ENCODE peak calls at places on chromosomes 6 and 20, in four cellular contexts. One of them, this sample, is unnamed.

GRCh38 chr6:7125290-7125689 is 17.5 kb downstream of the RREB1 start:
- DNase-seq in K562: no peak
- DNase-seq in GM12878: no peak
- DNase-seq in HepG2: no peak
- DNase-seq in this sample: no peak

GRCh38 chr20:23257848-23258746 is 92.5 kb upstream of the NXT1 start:
- DNase-seq in K562: no peak
- DNase-seq in GM12878: no peak
- DNase-seq in HepG2: no peak
- DNase-seq in this sample: no peak

GRCh38 chr6:107670792-107671199 is 153.3 kb downstream of the SCML4 start:
- DNase-seq in K562: no peak
- DNase-seq in GM12878: peak; percentile 66
- DNase-seq in HepG2: no peak
- DNase-seq in this sample: no peak

GRCh38 chr6:8006208-8006607 is 58.0 kb downstream of the BLOC1S5 start:
- DNase-seq in K562: peak; percentile 25
- DNase-seq in GM12878: no peak
- DNase-seq in HepG2: peak; percentile 48
- DNase-seq in this sample: no peak

GRCh38 chr6:54335871-54336270 is 27.6 kb downstream of the TINAG start:
- DNase-seq in K562: no peak
- DNase-seq in GM12878: no peak
- DNase-seq in HepG2: peak; percentile 1
- DNase-seq in this sample: no peak

GRCh38 chr6:33427585-33428218 is 7.8 kb downstream of the SYNGAP1 start:
- DNase-seq in K562: peak; percentile 98
- DNase-seq in GM12878: no peak
- DNase-seq in HepG2: no peak
- DNase-seq in this sample: peak; percentile 36

GRCh38 chr20:44019638-44020335 is 105.1 kb downstream of the TOX2 start:
- DNase-seq in K562: no peak
- DNase-seq in GM12878: no peak
- DNase-seq in HepG2: no peak
- DNase-seq in this sample: no peak

GRCh38 chr6:308768-309167 is 16.5 kb downstream of the DUSP22 start:
- DNase-seq in K562: no peak
- DNase-seq in GM12878: no peak
- DNase-seq in HepG2: no peak
- DNase-seq in this sample: no peak

GRCh38 chr6:3592371-3592941 is 135.6 kb upstream of the SLC22A23 start:
- DNase-seq in K562: peak; percentile 7
- DNase-seq in GM12878: no peak
- DNase-seq in HepG2: peak; percentile 52
- DNase-seq in this sample: no peak

GRCh38 chr20:54043044-54043967 is 27.1 kb downstream of the BCAS1 start:
- DNase-seq in K562: peak; percentile 22
- DNase-seq in GM12878: no peak
- DNase-seq in HepG2: no peak
- DNase-seq in this sample: no peak

GRCh38 chr6:3231213-3232016 is 4.0 kb upstream of the TUBB2B start:
- DNase-seq in K562: no peak
- DNase-seq in GM12878: no peak
- DNase-seq in HepG2: peak; percentile 80
- DNase-seq in this sample: peak; percentile 70

DNA sequence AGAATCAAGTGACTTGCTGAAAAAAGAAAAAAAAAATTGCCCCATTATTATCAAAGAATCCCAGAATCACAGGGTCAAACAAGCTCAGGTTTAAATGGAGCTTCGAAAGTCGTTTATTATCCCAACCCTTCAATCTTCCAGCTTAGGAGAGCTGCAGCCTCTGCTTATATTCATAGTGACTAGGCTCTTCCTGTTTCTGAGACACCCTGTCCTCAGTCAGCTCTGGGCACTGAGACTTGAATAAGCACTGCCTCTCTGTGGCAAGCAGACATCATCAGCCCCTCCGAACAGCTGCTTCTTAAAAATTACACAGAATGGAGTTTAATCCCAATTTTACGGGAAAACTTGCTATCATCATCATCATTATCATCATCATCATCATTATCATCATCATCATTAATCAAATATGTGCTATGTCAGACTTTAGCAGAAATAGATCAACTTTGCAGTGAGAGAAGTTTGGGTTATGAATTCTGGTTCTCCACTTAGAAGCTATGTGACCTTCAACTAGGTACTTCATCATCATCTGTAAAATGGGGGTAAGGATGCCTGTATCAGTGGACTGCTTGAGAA is 614.0 kb upstream of the SYNCRIP start:
- DNase-seq in K562: no peak
- DNase-seq in GM12878: no peak
- DNase-seq in HepG2: no peak
- DNase-seq in this sample: no peak
- TF ChIP-seq CREM in K562: no peak
- TF ChIP-seq CREM in GM12878: no peak
- TF ChIP-seq CREM in HepG2: no peak
- TF ChIP-seq CREM in this sample: no peak

DNA sequence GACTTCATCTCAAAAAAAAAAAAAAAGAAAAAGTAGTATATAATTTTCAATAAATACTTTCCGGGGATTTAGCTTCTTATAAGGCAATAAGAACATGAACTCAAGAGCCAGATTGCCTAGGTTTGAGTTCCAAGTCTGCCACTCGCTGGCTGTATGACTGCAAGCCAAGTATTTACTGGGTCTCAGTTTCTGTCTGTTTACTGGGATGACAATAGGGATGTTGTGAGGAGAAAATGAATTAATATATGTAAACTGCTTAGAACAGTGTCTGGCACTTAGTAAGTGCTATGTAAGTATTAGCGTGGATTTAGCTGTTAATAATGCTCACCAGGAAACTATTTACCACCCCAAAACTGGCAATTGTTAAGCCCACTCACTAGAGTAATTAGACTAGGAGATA is 26.9 kb upstream of the DST start:
- DNase-seq in K562: no peak
- DNase-seq in GM12878: no peak
- DNase-seq in HepG2: no peak
- DNase-seq in this sample: no peak
- TF ChIP-seq CREM in K562: no peak
- TF ChIP-seq CREM in GM12878: no peak
- TF ChIP-seq CREM in HepG2: no peak
- TF ChIP-seq CREM in this sample: no peak

GRCh38 chr6:111204881-111205280 is 117.6 kb downstream of the SLC16A10 start:
- DNase-seq in K562: no peak
- DNase-seq in GM12878: no peak
- DNase-seq in HepG2: no peak
- DNase-seq in this sample: no peak

GRCh38 chr6:111205502-111205901 is 118.2 kb downstream of the SLC16A10 start:
- DNase-seq in K562: no peak
- DNase-seq in GM12878: no peak
- DNase-seq in HepG2: no peak
- DNase-seq in this sample: no peak

GRCh38 chr6:111210074-111210729 is 122.9 kb downstream of the SLC16A10 start:
- DNase-seq in K562: peak; percentile 27
- DNase-seq in GM12878: peak; percentile 30
- DNase-seq in HepG2: peak; percentile 60
- DNase-seq in this sample: no peak

GRCh38 chr6:111208928-111209327 is 121.6 kb downstream of the SLC16A10 start:
- DNase-seq in K562: no peak
- DNase-seq in GM12878: no peak
- DNase-seq in HepG2: peak; percentile 25
- DNase-seq in this sample: no peak

GRCh38 chr6:111207141-111207858 is 120.0 kb downstream of the SLC16A10 start:
- DNase-seq in K562: no peak
- DNase-seq in GM12878: no peak
- DNase-seq in HepG2: no peak
- DNase-seq in this sample: no peak
- TF ChIP-seq CREM in K562: no peak
- TF ChIP-seq CREM in GM12878: no peak
- TF ChIP-seq CREM in HepG2: no peak
- TF ChIP-seq CREM in this sample: no peak

GRCh38 chr6:143758551-143758950 is 80.8 kb downstream of the PHACTR2 start:
- DNase-seq in K562: no peak
- DNase-seq in GM12878: no peak
- DNase-seq in HepG2: no peak
- DNase-seq in this sample: no peak
- TF ChIP-seq CREM in K562: no peak
- TF ChIP-seq CREM in GM12878: no peak
- TF ChIP-seq CREM in HepG2: peak; percentile 18
- TF ChIP-seq CREM in this sample: no peak

DNA sequence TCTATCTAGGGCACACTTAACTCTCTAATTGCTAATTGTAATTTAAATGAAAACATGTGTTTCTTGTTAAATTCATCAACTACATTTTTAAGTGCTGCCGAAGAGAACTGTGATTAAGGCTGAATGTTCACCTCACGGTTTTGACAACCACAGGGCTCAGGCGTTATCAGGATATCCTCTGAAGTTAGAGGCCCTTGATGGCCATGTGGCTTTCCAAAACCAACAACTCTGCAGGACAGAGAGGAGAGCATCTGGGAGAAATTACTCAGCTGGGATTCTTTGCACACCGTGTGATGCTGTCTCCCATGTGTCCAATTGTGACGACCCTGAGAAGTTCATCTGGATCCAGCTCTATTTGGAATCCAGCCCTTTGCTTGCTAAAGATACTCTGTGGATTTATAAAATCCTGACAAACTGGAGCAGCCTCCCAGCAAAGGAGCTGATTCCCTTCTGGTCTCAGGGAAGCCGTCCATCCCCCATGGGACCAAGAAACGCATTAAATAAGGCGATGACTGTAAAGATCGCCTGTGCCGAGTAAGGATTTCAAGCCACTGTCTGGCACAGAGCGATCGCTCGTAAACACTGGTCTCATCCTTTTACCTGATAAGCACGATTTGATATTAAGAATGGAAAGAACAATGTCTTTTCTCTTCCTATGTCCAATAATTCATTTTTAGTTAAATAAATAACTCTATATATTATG is 401.1 kb downstream of the CD83 start:
- DNase-seq in K562: no peak
- DNase-seq in GM12878: no peak
- DNase-seq in HepG2: no peak
- DNase-seq in this sample: no peak
- TF ChIP-seq CREM in K562: no peak
- TF ChIP-seq CREM in GM12878: no peak
- TF ChIP-seq CREM in HepG2: no peak
- TF ChIP-seq CREM in this sample: no peak

GRCh38 chr6:150116195-150116800 is 26.5 kb upstream of the PPP1R14C start:
- DNase-seq in K562: no peak
- DNase-seq in GM12878: no peak
- DNase-seq in HepG2: no peak
- DNase-seq in this sample: no peak
- TF ChIP-seq CREM in K562: no peak
- TF ChIP-seq CREM in GM12878: no peak
- TF ChIP-seq CREM in HepG2: no peak
- TF ChIP-seq CREM in this sample: no peak

GRCh38 chr6:115602471-115602870 is 458.2 kb downstream of the FRK start:
- DNase-seq in K562: no peak
- DNase-seq in GM12878: no peak
- DNase-seq in HepG2: no peak
- DNase-seq in this sample: no peak
- TF ChIP-seq CREM in K562: no peak
- TF ChIP-seq CREM in GM12878: no peak
- TF ChIP-seq CREM in HepG2: no peak
- TF ChIP-seq CREM in this sample: no peak

GRCh38 chr20:10683537-10683936 is 9.7 kb upstream of the JAG1 start:
- DNase-seq in K562: no peak
- DNase-seq in GM12878: no peak
- DNase-seq in HepG2: no peak
- DNase-seq in this sample: no peak

GRCh38 chr20:10681466-10681865 is 7.7 kb upstream of the JAG1 start:
- DNase-seq in K562: no peak
- DNase-seq in GM12878: no peak
- DNase-seq in HepG2: no peak
- DNase-seq in this sample: no peak

GRCh38 chr20:10680571-10680970 is 6.8 kb upstream of the JAG1 start:
- DNase-seq in K562: no peak
- DNase-seq in GM12878: no peak
- DNase-seq in HepG2: no peak
- DNase-seq in this sample: no peak

GRCh38 chr20:10686356-10687169 is 12.8 kb upstream of the JAG1 start:
- DNase-seq in K562: no peak
- DNase-seq in GM12878: no peak
- DNase-seq in HepG2: no peak
- DNase-seq in this sample: no peak

GRCh38 chr20:10682939-10683338 is 9.1 kb upstream of the JAG1 start:
- DNase-seq in K562: no peak
- DNase-seq in GM12878: no peak
- DNase-seq in HepG2: no peak
- DNase-seq in this sample: no peak
- TF ChIP-seq CREM in K562: no peak
- TF ChIP-seq CREM in GM12878: no peak
- TF ChIP-seq CREM in HepG2: no peak
- TF ChIP-seq CREM in this sample: no peak

DNA sequence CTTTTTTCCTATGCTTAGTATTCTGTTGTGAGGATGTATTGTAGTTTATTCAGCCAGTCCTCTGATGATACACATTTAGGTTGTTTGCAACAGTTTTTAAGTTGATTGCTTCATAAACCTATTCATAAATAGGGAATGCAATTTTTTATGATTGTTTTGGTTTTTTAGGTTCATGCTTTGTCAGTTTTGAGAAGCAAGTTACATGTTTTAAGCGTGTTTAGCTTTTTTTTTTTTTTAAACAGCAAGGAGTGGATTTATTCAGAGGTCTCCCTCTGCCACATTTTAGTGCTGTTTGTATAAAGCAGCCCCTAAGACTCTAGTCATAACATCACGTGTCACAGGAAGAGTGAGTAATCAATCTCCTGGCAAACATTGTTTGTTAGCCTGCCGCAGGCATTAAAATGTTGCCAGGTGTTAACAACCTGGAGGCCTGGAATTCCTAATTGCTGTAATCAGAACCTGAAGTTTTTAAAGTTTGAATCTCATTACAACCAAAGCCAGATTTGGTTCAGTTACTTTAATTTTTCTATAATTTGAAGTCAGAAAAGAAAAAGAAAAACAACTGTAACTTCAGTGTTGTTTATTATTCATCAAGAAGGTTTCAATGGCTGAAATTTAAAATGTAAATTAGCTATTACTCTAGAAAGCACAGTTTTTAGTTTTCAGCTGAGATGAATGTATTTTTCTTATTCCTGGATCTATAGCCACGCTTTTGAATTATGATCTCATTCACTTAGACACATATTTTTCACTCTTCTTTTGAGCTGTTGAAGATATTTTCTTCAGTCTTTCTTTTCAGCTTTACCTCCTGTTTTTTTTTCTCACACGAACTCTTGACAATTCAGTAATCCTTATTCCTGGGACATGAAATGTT is 59.2 kb downstream of the KCNS1 start:
- DNase-seq in K562: no peak
- DNase-seq in GM12878: no peak
- DNase-seq in HepG2: no peak
- DNase-seq in this sample: no peak
- TF ChIP-seq CREM in K562: no peak
- TF ChIP-seq CREM in GM12878: no peak
- TF ChIP-seq CREM in HepG2: no peak
- TF ChIP-seq CREM in this sample: no peak

GRCh38 chr6:24910850-24911712 is 24.7 kb downstream of the RIPOR2 start:
- DNase-seq in K562: no peak
- DNase-seq in GM12878: no peak
- DNase-seq in HepG2: no peak
- DNase-seq in this sample: peak; percentile 69
- TF ChIP-seq CREM in K562: no peak
- TF ChIP-seq CREM in GM12878: no peak
- TF ChIP-seq CREM in HepG2: no peak
- TF ChIP-seq CREM in this sample: no peak